ENCODE peak calls at places on chromosomes 3 and 15, in seven cellular contexts. X is Daoy; S is activated effector memory CD4-positive, alpha-beta T cell treated with Interleukin-2 at 50 U/mL for 16 hours; C is activated naive CD4-positive, alpha-beta T cell treated with anti-CD3 and anti-CD28 coated beads, Interleukin-2, amount 50 U/mL, for 72 hours; U is ELF-1; Q is ureter; L is hypothalamus. O is an unnamed sample.

GRCh38 chr3:43723121-43723734 is 32.5 kb downstream of the ABHD5 start:
- DNase-seq in X (no peak), S (no peak), C (no peak), U (no peak), Q (no peak), L (no peak), O (no peak)

GRCh38 chr15:33293619-33294309 is 17.0 kb upstream of the RYR3 start:
- DNase-seq in X (peak; percentile 40), S (no peak), C (no peak), U (peak; percentile 29), Q (no peak), L (no peak), O (peak; percentile 20)

GRCh38 chr3:184604956-184605290 is 43.3 kb downstream of the EPHB3 start:
- DNase-seq in X (no peak), S (no peak), C (no peak), U (no peak), Q (no peak), L (no peak), O (no peak)

GRCh38 chr15:88752956-88753355 is 50.3 kb upstream of the ACAN start:
- DNase-seq in X (no peak), S (no peak), C (no peak), U (no peak), Q (no peak), L (no peak), O (no peak)

GRCh38 chr3:24513463-24513862 is 18.8 kb upstream of the THRB start:
- DNase-seq in X (no peak), S (no peak), C (no peak), U (no peak), Q (no peak), L (no peak), O (peak; percentile 25)

GRCh38 chr15:82066455-82066854 is 20.6 kb upstream of the MEX3B start:
- DNase-seq in X (no peak), S (no peak), C (no peak), U (no peak), Q (no peak), L (no peak), O (no peak)

GRCh38 chr3:126146525-126147146 is 33.8 kb downstream of the ALDH1L1 start:
- DNase-seq in X (no peak), S (no peak), C (no peak), U (no peak), Q (peak; percentile 37), L (no peak), O (no peak)

GRCh38 chr3:123084738-123085237 is 18.0 kb downstream of the PDIA5 start:
- DNase-seq in X (no peak), S (no peak), C (no peak), U (no peak), Q (no peak), L (no peak), O (no peak)

GRCh38 chr3:162354343-162354742 is 857.7 kb downstream of the OTOL1 start:
- DNase-seq in X (no peak), S (no peak), C (no peak), U (no peak), Q (no peak), L (no peak), O (peak; percentile 55)

GRCh38 chr15:91471410-91471993 is 371.4 kb downstream of the SV2B start:
- DNase-seq in X (peak; percentile 62), S (no peak), C (no peak), U (no peak), Q (no peak), L (no peak), O (no peak)

GRCh38 chr3:12813967-12814366 is 17.5 kb downstream of the CAND2 start:
- DNase-seq in X (no peak), S (no peak), C (no peak), U (no peak), Q (no peak), L (no peak), O (no peak)